ENCODE peak calls at places on chromosomes 2 and 18, in four cellular contexts. P, J, V and W are unnamed samples.
A peak's percentile ranks its signal among the peaks of the same experiment; 100 is the strongest.

GRCh38 chr2:23658466-23658942 is 268.4 kb downstream of the ATAD2B start:
- DNase-seq in P (peak; percentile 25), J (peak; percentile 17), V (no peak), W (peak; percentile 68)

GRCh38 chr2:12442627-12442928 is 274.2 kb upstream of the TRIB2 start:
- DNase-seq in P (no peak), J (peak; percentile 73), V (no peak), W (no peak)

GRCh38 chr2:106057206-106057605 is 136.9 kb downstream of the UXS1 start:
- DNase-seq in P (no peak), J (no peak), V (no peak), W (no peak)

GRCh38 chr2:203959265-203960034 is 22.9 kb downstream of the ICOS start:
- DNase-seq in P (no peak), J (no peak), V (no peak), W (no peak)

GRCh38 chr2:85600235-85600575 is 2.3 kb downstream of the TMEM150A start:
- DNase-seq in P (no peak), J (no peak), V (no peak), W (no peak)

GRCh38 chr2:17853799-17854198 is 24.7 kb upstream of the KCNS3 start:
- DNase-seq in P (no peak), J (no peak), V (no peak), W (no peak)

GRCh38 chr2:63880603-63881002 is 38.9 kb downstream of the UGP2 start:
- DNase-seq in P (no peak), J (no peak), V (no peak), W (no peak)

GRCh38 chr18:76451475-76452331 is 43.3 kb downstream of the ZNF516 start:
- DNase-seq in P (no peak), J (no peak), V (no peak), W (peak; percentile 8)

GRCh38 chr18:12296087-12296403 is 12.0 kb upstream of the TUBB6 start:
- DNase-seq in P (no peak), J (peak; percentile 33), V (no peak), W (no peak)

GRCh38 chr18:74604774-74605173 is 7.1 kb downstream of the ZNF407 start:
- DNase-seq in P (no peak), J (peak; percentile 67), V (no peak), W (no peak)

GRCh38 chr2:230873670-230874401 is 9.1 kb downstream of the ITM2C start:
- DNase-seq in P (no peak), J (no peak), V (no peak), W (no peak)

GRCh38 chr2:138742446-138743057 is 37.6 kb downstream of the NXPH2 start:
- DNase-seq in P (no peak), J (no peak), V (no peak), W (no peak)

GRCh38 chr2:29013046-29013780 is 32.1 kb downstream of the TOGARAM2 start:
- DNase-seq in P (no peak), J (peak; percentile 15), V (no peak), W (peak; percentile 43)

GRCh38 chr18:56702946-56703345 is 51.8 kb downstream of the WDR7 start:
- DNase-seq in P (peak; percentile 22), J (peak; percentile 50), V (no peak), W (peak; percentile 58)

GRCh38 chr2:179898873-179899272 is 37.5 kb upstream of the ZNF385B start:
- DNase-seq in P (peak; percentile 40), J (peak; percentile 17), V (no peak), W (peak; percentile 40)

GRCh38 chr2:229174794-229175529 is 96.1 kb downstream of the PID1 start:
- DNase-seq in P (no peak), J (peak; percentile 3), V (no peak), W (no peak)

GRCh38 chr2:113979172-113980128 is 89.6 kb downstream of the ACTR3 start:
- DNase-seq in P (no peak), J (no peak), V (peak; percentile 55), W (no peak)

GRCh38 chr2:191696001-191696400 is 18.1 kb downstream of the NABP1 start:
- DNase-seq in P (peak; percentile 51), J (peak; percentile 97), V (no peak), W (peak; percentile 40)

GRCh38 chr2:222592176-222592575 is 63.7 kb downstream of the FARSB start:
- DNase-seq in P (no peak), J (no peak), V (no peak), W (no peak)

GRCh38 chr2:226213717-226214116 is 585.9 kb downstream of the IRS1 start:
- DNase-seq in P (no peak), J (peak; percentile 88), V (no peak), W (no peak)

GRCh38 chr18:32472841-32473240 is 2.2 kb upstream of the GAREM1 start:
- DNase-seq in P (no peak), J (no peak), V (no peak), W (no peak)

GRCh38 chr2:235358981-235359471 is 134.8 kb upstream of the AGAP1 start:
- DNase-seq in P (no peak), J (peak; percentile 10), V (no peak), W (no peak)

GRCh38 chr2:216519154-216519762 is 20.6 kb downstream of the RPL37A start:
- DNase-seq in P (peak; percentile 80), J (peak; percentile 89), V (no peak), W (peak; percentile 81)

GRCh38 chr2:15729709-15730544 is 138.3 kb downstream of the DDX1 start:
- DNase-seq in P (no peak), J (no peak), V (no peak), W (no peak)

GRCh38 chr2:38105911-38106310 is 30.0 kb upstream of the CYP1B1 start:
- DNase-seq in P (no peak), J (no peak), V (no peak), W (no peak)

GRCh38 chr2:133871810-133872209 is 303.5 kb upstream of the NCKAP5 start:
- DNase-seq in P (no peak), J (peak; percentile 19), V (no peak), W (no peak)

GRCh38 chr2:39513641-39514094 is 76.6 kb upstream of the MAP4K3 start:
- DNase-seq in P (peak; percentile 67), J (peak; percentile 97), V (no peak), W (peak; percentile 61)

GRCh38 chr2:86211033-86211795 is 12.0 kb downstream of the MRPL35 start:
- DNase-seq in P (no peak), J (no peak), V (no peak), W (no peak)

GRCh38 chr18:63697261-63697660 is 5.5 kb upstream of the SERPINB11 start:
- DNase-seq in P (no peak), J (peak; percentile 3), V (no peak), W (no peak)

GRCh38 chr2:200479617-200480292 is 30.1 kb downstream of the KCTD18 start:
- DNase-seq in P (no peak), J (peak; percentile 87), V (no peak), W (no peak)

GRCh38 chr2:37090019-37090477 is 5.7 kb downstream of the GPATCH11 start:
- DNase-seq in P (no peak), J (no peak), V (no peak), W (no peak)

GRCh38 chr2:72457801-72458516 is 310.3 kb upstream of the CYP26B1 start:
- DNase-seq in P (no peak), J (peak; percentile 54), V (no peak), W (no peak)

GRCh38 chr2:216348909-216349308 is 23.4 kb downstream of the MARCHF4 start:
- DNase-seq in P (no peak), J (peak; percentile 91), V (no peak), W (peak; percentile 17)

GRCh38 chr18:46761054-46761769 is 4.4 kb upstream of the ST8SIA5 start:
- DNase-seq in P (no peak), J (no peak), V (no peak), W (no peak)

GRCh38 chr2:241050624-241051577 is 51.2 kb downstream of the MTERF4 start:
- DNase-seq in P (peak; percentile 9), J (no peak), V (no peak), W (no peak)

DNA sequence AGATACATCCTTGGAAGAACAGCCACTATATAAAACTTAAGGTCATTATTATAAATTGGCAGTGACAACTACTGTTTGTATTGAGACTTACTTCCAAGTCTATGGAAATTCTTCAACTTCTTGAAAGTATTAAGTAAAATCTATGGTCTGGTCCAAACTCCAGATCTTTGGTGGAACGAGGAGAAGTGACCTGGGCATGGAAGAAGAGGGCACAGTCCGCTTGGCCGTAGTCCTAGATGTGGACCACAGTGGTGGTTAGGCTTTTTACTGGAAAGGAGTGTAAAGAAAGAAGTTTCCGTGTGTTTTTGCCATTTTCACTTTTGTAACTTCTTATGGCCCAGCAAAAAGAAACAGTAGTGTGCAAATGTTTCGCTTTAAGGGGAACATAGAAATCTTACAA is 9.8 kb downstream of the RAB12 start:
- DNase-seq in P (no peak), J (no peak), V (no peak), W (no peak)
- H3K4me1 ChIP-seq in P (peaks cover 7% of the 10 kb centered on the region), J (peaks cover 15% of the 10 kb centered on the region), V (no peaks in the 10 kb centered on the region), W (peaks cover 12% of the 10 kb centered on the region)

DNA sequence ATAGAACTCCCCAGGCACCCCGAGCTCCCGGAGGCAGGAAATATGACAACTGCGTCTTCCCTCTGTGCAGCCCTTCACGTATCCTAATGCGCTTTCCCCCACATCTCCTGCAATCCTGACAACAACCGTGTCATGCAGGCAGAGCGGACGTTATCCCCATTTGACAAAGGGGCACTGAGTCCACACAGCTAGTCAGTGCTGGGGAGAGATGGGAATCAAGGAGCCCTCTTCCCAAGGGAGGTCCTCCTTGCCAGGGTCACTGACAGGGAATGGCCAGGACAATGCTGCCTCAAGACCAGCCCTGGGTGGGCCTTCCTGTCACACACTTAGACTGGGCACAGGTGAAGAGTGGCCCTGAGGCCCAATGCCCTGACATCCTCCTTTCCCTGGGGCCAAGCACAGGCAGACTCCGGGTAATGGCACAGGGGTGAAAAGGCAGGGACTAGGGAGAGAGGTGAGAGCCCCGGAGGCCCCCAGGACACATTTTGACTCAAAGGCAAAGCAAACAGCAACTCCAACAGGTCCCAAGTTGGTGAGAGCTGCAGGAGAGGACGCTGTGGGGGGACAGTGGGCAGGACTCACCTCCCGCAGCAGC is 2.2 kb downstream of the ADCY3 start:
- DNase-seq in P (no peak), J (no peak), V (no peak), W (no peak)
- H3K4me1 ChIP-seq in P (peaks cover 19% of the 10 kb centered on the region), J (peaks cover 26% of the 10 kb centered on the region), V (no peaks in the 10 kb centered on the region), W (peaks cover 2% of the 10 kb centered on the region)

GRCh38 chr2:42046819-42047487 is 868 bp upstream of the PKDCC start:
- DNase-seq in P (no peak), J (no peak), V (no peak), W (no peak)
- H3K4me1 ChIP-seq in P (no peaks in the 10 kb centered on the region), J (peaks cover 21% of the 10 kb centered on the region), V (no peaks in the 10 kb centered on the region), W (no peaks in the 10 kb centered on the region)

GRCh38 chr2:46306988-46307655 is 9.9 kb downstream of the EPAS1 start:
- DNase-seq in P (peak; percentile 58), J (no peak), V (no peak), W (peak; percentile 86)
- H3K4me1 ChIP-seq in P (peaks cover 25% of the 10 kb centered on the region), J (peaks cover 33% of the 10 kb centered on the region), V (peaks cover 79% of the 10 kb centered on the region), W (peaks cover 40% of the 10 kb centered on the region)